ENCODE peak calls at places on chromosomes 11 and 22, in four cellular contexts. E is WERI-Rb-1, K is IMR-90, Z is cardiac muscle cell. Q is an unnamed sample.

GRCh38 chr11:2804701-2805387 is 80.7 kb downstream of the CDKN1C start:
- DNase-seq in K (no peak), Z (no peak), E (peak; percentile 66), Q (no peak)

GRCh38 chr11:93034031-93034430 is 64.6 kb downstream of the MTNR1B start:
- DNase-seq in K (peak; percentile 57), E (no peak), Z (no peak), Q (no peak)

GRCh38 chr11:1072116-1072820 is 2.4 kb upstream of the MUC2 start:
- DNase-seq in K (peak; percentile 71), E (peak; percentile 5), Z (no peak), Q (peak; percentile 2)

GRCh38 chr11:128568166-128568778 is 19.1 kb downstream of the ETS1 start:
- DNase-seq in E (no peak), K (no peak), Z (no peak), Q (no peak)

GRCh38 chr11:65636810-65637557 is 917 bp upstream of the SIPA1 start:
- DNase-seq in Z (no peak), E (no peak), K (no peak), Q (no peak)

GRCh38 chr11:6414874-6415328 is 4.0 kb downstream of the APBB1 start:
- DNase-seq in E (no peak), Z (no peak), K (no peak), Q (no peak)

GRCh38 chr11:11426226-11426915 is 73.3 kb upstream of the CSNK2A3 start:
- DNase-seq in K (no peak), E (no peak), Z (no peak), Q (no peak)

GRCh38 chr22:46044718-46045458 is 67.9 kb upstream of the WNT7B start:
- DNase-seq in K (no peak), E (no peak), Z (peak; percentile 46), Q (peak; percentile 71)

GRCh38 chr11:109641549-109641948 is 219.6 kb downstream of the C11orf87 start:
- DNase-seq in K (peak; percentile 38), Z (peak; percentile 82), E (no peak), Q (peak; percentile 34)

GRCh38 chr11:34837246-34837856 is 78.8 kb downstream of the APIP start:
- DNase-seq in Z (no peak), E (peak; percentile 10), K (no peak), Q (no peak)

GRCh38 chr22:46067159-46068111 is 82.9 kb upstream of the PPARA start:
- DNase-seq in K (no peak), E (no peak), Z (no peak), Q (no peak)

GRCh38 chr11:70532728-70533127 is 134.4 kb downstream of the CTTN start:
- DNase-seq in E (peak; percentile 1), Z (no peak), K (peak; percentile 28), Q (no peak)
- H3K9me3 ChIP-seq in E (no peaks in the 10 kb centered on the region), Z (no peaks in the 10 kb centered on the region), K (peaks cover 4% of the 10 kb centered on the region), Q (no peaks in the 10 kb centered on the region)

GRCh38 chr11:75259711-75260110 is 19.1 kb downstream of the TPBGL start:
- DNase-seq in E (no peak), Z (no peak), K (no peak), Q (no peak)
- H3K36me3 ChIP-seq in E (no peaks in the 10 kb centered on the region), Z (no peaks in the 10 kb centered on the region), K (no peaks in the 10 kb centered on the region), Q (no peaks in the 10 kb centered on the region)

GRCh38 chr22:48250937-48251530 is 1488.6 kb downstream of the TBC1D22A start:
- DNase-seq in K (no peak), E (no peak), Z (no peak), Q (no peak)
- H3K9me3 ChIP-seq in K (peaks cover 45% of the 10 kb centered on the region), E (no peaks in the 10 kb centered on the region), Z (no peaks in the 10 kb centered on the region), Q (no peaks in the 10 kb centered on the region)

GRCh38 chr22:39318507-39319283 is 728 bp downstream of the RPL3 start:
- DNase-seq in Z (peak; percentile 56), E (no peak), K (no peak), Q (peak; percentile 70)

GRCh38 chr22:39317756-39318506 is 1.5 kb downstream of the RPL3 start:
- DNase-seq in E (no peak), K (peak; percentile 61), Z (no peak), Q (peak; percentile 58)

GRCh38 chr22:39315389-39315788 is 4.0 kb downstream of the RPL3 start:
- DNase-seq in Z (no peak), K (no peak), E (no peak), Q (no peak)

GRCh38 chr22:39316440-39317083 is 2.9 kb downstream of the RPL3 start:
- DNase-seq in Z (peak; percentile 83), E (peak; percentile 65), K (peak; percentile 95), Q (peak; percentile 93)

DNA sequence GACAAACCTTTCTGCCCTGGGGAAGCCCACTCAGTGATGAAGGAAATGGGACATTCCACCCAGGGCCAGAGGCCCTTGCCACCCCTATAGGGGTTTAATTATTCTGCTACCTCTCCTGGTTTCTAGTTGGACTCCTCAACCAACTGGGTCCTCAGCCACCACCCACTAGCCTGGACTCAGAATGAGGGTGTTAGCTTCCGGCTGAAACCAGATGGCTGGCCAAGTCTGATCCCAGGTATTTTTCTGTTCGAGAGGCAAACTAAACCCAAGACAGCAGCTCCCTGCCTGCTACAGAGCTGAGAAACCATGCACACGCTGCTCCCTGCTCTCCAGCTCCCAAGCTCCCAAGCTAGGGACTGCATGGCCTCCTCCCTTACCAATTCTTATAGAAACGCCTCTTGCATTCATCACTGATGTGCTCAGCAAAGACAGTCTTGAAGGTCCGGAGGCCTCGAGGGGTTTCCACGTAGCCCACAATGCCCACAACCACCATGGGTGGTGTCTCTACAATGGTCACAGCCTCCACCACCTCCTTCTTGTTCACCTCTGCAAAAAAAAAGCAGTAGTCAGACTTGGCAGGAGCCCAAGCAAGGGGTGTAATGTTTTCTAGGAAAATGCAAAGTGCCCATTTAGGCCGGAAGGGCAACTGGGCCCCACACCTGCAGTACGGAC is 2.2 kb downstream of the RPL3 start:
- DNase-seq in K (no peak), Z (no peak), E (no peak), Q (no peak)
- H3K36me3 ChIP-seq in K (peaks cover 57% of the 10 kb centered on the region), Z (peaks cover 58% of the 10 kb centered on the region), E (peaks cover 71% of the 10 kb centered on the region), Q (peaks cover 60% of the 10 kb centered on the region)

DNA sequence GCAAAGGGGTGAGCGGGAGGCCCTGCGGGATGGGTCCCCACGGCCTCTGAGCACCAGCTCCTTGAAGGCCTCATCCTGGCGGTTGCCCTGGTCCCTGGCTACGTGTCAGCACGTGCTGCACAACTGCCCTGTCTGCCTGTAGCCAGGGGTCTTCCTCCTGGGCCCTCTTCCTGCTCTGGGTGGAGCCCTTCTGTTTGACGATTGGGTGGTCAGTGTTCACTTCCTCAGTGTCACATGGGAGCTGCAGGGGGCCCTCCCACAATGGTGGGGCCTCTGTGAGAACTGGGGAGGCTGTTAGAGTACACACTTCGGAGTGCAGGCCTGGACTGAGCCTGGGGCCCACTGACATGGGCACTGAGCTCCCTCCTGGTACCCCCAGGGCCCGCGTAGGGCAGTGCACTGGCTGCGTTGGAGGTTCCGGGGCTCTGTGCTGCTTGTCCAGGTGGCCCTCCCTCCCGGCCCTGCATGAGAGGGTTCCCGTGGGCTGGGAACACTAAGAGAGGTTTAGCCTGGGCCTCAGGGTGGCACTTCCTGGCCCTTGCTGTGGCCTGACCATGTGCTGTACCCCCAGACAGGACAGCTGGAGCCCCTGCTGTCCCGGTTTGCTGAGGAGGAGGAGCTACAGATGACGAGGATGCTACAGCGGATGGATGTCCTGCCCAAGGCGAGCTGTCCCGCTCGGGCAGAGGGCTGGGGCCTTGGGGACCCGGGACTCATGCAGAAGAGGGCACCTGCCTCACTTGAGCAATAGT is 13.8 kb downstream of the DGCR6L start:
- DNase-seq in Z (no peak), E (no peak), K (no peak), Q (no peak)
- H3K9me3 ChIP-seq in Z (no peaks in the 10 kb centered on the region), E (no peaks in the 10 kb centered on the region), K (no peaks in the 10 kb centered on the region), Q (no peaks in the 10 kb centered on the region)

GRCh38 chr11:17098632-17099031 is 21.2 kb upstream of the RPS13 start:
- DNase-seq in K (no peak), Z (no peak), E (no peak), Q (no peak)
- H3K36me3 ChIP-seq in K (peaks cover 34% of the 10 kb centered on the region), Z (peaks cover 67% of the 10 kb centered on the region), E (peaks cover 66% of the 10 kb centered on the region), Q (peaks cover 89% of the 10 kb centered on the region)

GRCh38 chr11:126105022-126105747 is 42.5 kb upstream of the CDON start:
- DNase-seq in E (no peak), K (no peak), Z (no peak), Q (no peak)
- H3K9me3 ChIP-seq in E (no peaks in the 10 kb centered on the region), K (no peaks in the 10 kb centered on the region), Z (no peaks in the 10 kb centered on the region), Q (no peaks in the 10 kb centered on the region)

GRCh38 chr11:67491276-67492068 is 8.6 kb downstream of the AIP start:
- DNase-seq in E (no peak), K (no peak), Z (no peak), Q (no peak)
- H3K36me3 ChIP-seq in E (peaks cover 76% of the 10 kb centered on the region), K (peaks cover 56% of the 10 kb centered on the region), Z (peaks cover 8% of the 10 kb centered on the region), Q (peaks cover 31% of the 10 kb centered on the region)